ENCODE peak calls at places on chromosomes 4 and X, in eight cellular contexts. G is HCT116; W is CD8-positive, alpha-beta T cell; A is right cardiac atrium; J is psoas muscle; S is H9; H is tibial artery; V is A549. E is an unnamed sample. For H3K4me1, the result is how much of the 10 kb centered on the place peaks cover.

GRCh38 chrX:5857232-5857631 is 371.4 kb downstream of the NLGN4X start:
- DNase-seq in J (no peak), W (no peak), S (no peak), V (no peak), H (no peak), A (no peak), G (no peak), E (no peak)

GRCh38 chr4:159190646-159191045 is 87.8 kb downstream of the RAPGEF2 start:
- DNase-seq in S (no peak), V (no peak), H (no peak), A (no peak), W (no peak), J (no peak), G (no peak), E (no peak)

GRCh38 chrX:149804102-149804501 is 22.4 kb downstream of the MAGEA9 start:
- DNase-seq in V (no peak), S (no peak), W (no peak), A (no peak), G (no peak), H (no peak), J (no peak), E (no peak)

GRCh38 chr4:24896056-24896455 is 16.8 kb downstream of the CCDC149 start:
- DNase-seq in S (no peak), G (no peak), H (no peak), A (no peak), V (no peak), W (no peak), J (no peak), E (no peak)

GRCh38 chrX:25156323-25156722 is 140.6 kb upstream of the ARX start:
- DNase-seq in W (no peak), G (no peak), S (no peak), A (no peak), J (no peak), H (no peak), V (peak), E (no peak)

GRCh38 chrX:154333837-154334271 is 38.3 kb downstream of the TKTL1 start:
- DNase-seq in H (no peak), G (no peak), A (no peak), W (no peak), J (no peak), V (no peak), S (no peak), E (no peak)

GRCh38 chr4:156102411-156102810 is 148.7 kb upstream of the CTSO start:
- DNase-seq in V (no peak), W (no peak), G (no peak), A (no peak), S (no peak), J (no peak), H (no peak), E (no peak)

GRCh38 chr4:129978315-129978714 is 882.4 kb downstream of the C4orf33 start:
- DNase-seq in S (no peak), A (no peak), J (no peak), W (no peak), G (no peak), V (no peak), H (no peak), E (no peak)

GRCh38 chr4:72567821-72568620 is 1.0 kb downstream of the ADAMTS3 start:
- DNase-seq in V (peak), W (no peak), J (peak), H (peak), S (peak), A (peak), G (no peak), E (peak)

GRCh38 chr4:98626350-98626749 is 32.1 kb downstream of the TSPAN5 start:
- DNase-seq in H (peak), G (peak), J (no peak), S (peak), W (no peak), V (peak), A (peak), E (peak)

GRCh38 chrX:47936224-47936939 is 67.4 kb downstream of the ZNF182 start:
- DNase-seq in A (no peak), G (no peak), H (no peak), V (no peak), S (no peak), W (peak), J (no peak), E (no peak)

GRCh38 chr4:142402156-142402555 is 443.9 kb downstream of the INPP4B start:
- DNase-seq in A (no peak), G (no peak), H (no peak), J (no peak), V (no peak), W (no peak), S (no peak), E (no peak)

GRCh38 chr4:68905598-68906237 is 45.9 kb downstream of the UGT2A3 start:
- DNase-seq in A (no peak), J (no peak), S (peak), V (no peak), G (no peak), H (no peak), W (no peak), E (no peak)

GRCh38 chr4:76620723-76621463 is 185.9 kb downstream of the SHROOM3 start:
- DNase-seq in J (no peak), W (no peak), H (no peak), V (no peak), G (no peak), A (no peak), S (no peak), E (no peak)

GRCh38 chr4:79872738-79873137 is 200.3 kb downstream of the ANTXR2 start:
- DNase-seq in H (no peak), G (no peak), W (no peak), S (no peak), V (no peak), J (no peak), A (no peak), E (no peak)

GRCh38 chrX:67787196-67787595 is 243.4 kb downstream of the AR start:
- DNase-seq in G (no peak), A (no peak), S (no peak), H (no peak), W (no peak), V (no peak), J (no peak), E (no peak)

GRCh38 chr4:87219648-87220093 is 747 bp downstream of the KLHL8 start:
- DNase-seq in J (peak), W (peak), G (no peak), H (no peak), V (peak), S (peak), A (peak), E (no peak)

GRCh38 chrX:107629533-107629909 is 1.2 kb downstream of the PRPS1 start:
- DNase-seq in A (no peak), W (no peak), S (no peak), G (no peak), J (no peak), H (no peak), V (peak), E (no peak)

GRCh38 chrX:71532078-71532752 is 689 bp upstream of the OGT start:
- DNase-seq in A (no peak), S (no peak), G (no peak), H (no peak), W (peak), V (peak), J (no peak), E (peak)

GRCh38 chrX:45602151-45602550 is 401.5 kb upstream of the DIPK2B start:
- DNase-seq in A (no peak), G (no peak), S (no peak), W (no peak), J (no peak), H (no peak), V (no peak), E (no peak)

GRCh38 chrX:71174795-71175194 is 30.2 kb downstream of the NLGN3 start:
- DNase-seq in G (no peak), A (no peak), W (no peak), H (no peak), S (no peak), V (no peak), J (no peak), E (no peak)

GRCh38 chr4:23322732-23323131 is 567.1 kb downstream of the PPARGC1A start:
- DNase-seq in V (no peak), S (no peak), H (no peak), W (no peak), A (no peak), G (no peak), J (no peak), E (no peak)

GRCh38 chrX:115912372-115912897 is 258.1 kb upstream of the AGTR2 start:
- DNase-seq in G (no peak), H (no peak), V (no peak), A (no peak), W (no peak), S (peak), J (no peak), E (no peak)

GRCh38 chr4:45662996-45663395 is 460.9 kb downstream of the GABRG1 start:
- DNase-seq in V (no peak), A (peak), H (no peak), S (no peak), J (no peak), W (no peak), G (no peak), E (peak)

GRCh38 chr4:147994076-147994475 is 262.2 kb downstream of the ARHGAP10 start:
- DNase-seq in A (no peak), G (no peak), H (no peak), W (no peak), J (no peak), S (no peak), V (no peak), E (no peak)

GRCh38 chrX:68723491-68724155 is 76.2 kb downstream of the STARD8 start:
- DNase-seq in A (no peak), W (no peak), H (no peak), G (no peak), J (no peak), V (no peak), S (no peak), E (no peak)

GRCh38 chr4:95085118-95085833 is 327.5 kb downstream of the BMPR1B start:
- DNase-seq in H (no peak), G (no peak), A (no peak), J (no peak), W (no peak), V (peak), S (no peak), E (no peak)
- H3K4me1 ChIP-seq in H (under half), G (under half), A (under half), J (under half), W (under half), V (half or more), S (under half), E (under half)

GRCh38 chr4:6923507-6923906 is 13.9 kb downstream of the TBC1D14 start:
- DNase-seq in S (no peak), J (no peak), H (no peak), G (no peak), A (no peak), W (no peak), V (no peak), E (no peak)
- H3K27ac ChIP-seq in S (no peak), J (peak), H (no peak), G (no peak), A (no peak), W (no peak), V (no peak), E (no peak)

GRCh38 chrX:13082286-13083065 is 38.1 kb upstream of the FAM9C start:
- DNase-seq in H (no peak), J (no peak), V (no peak), W (peak), G (no peak), S (no peak), A (no peak), E (no peak)

GRCh38 chrX:13085533-13085932 is 41.1 kb upstream of the FAM9C start:
- DNase-seq in G (no peak), H (no peak), S (no peak), W (peak), J (no peak), A (no peak), V (no peak), E (no peak)

GRCh38 chrX:13087322-13088154 is 43.1 kb upstream of the FAM9C start:
- DNase-seq in G (no peak), S (no peak), H (no peak), W (peak), V (peak), A (no peak), J (no peak), E (peak)

GRCh38 chrX:13086076-13086475 is 41.7 kb upstream of the FAM9C start:
- DNase-seq in S (no peak), W (no peak), H (no peak), A (no peak), G (no peak), V (no peak), J (no peak), E (no peak)

DNA sequence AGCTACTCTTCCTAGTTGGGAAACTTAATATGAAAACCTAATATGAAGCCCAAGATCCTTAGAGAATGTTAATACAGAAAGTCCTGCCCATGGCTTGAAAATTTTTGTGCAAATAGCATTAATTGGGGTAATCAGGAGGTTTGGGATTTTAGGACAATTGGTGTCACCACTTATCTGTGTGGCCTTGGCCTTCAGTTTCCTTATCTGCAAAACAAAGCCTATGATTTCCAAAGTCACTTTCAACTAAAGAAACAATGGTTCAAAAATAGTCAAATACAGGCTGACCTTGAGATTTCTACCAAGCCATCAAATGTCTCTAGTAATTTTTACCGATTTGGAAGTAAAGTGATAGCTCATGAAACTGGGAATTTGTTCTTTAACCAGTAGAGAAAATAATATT is 40.2 kb upstream of the FAM9C start:
- DNase-seq in G (no peak), A (no peak), J (no peak), W (no peak), H (no peak), S (no peak), V (no peak), E (no peak)
- H3K4me1 ChIP-seq in G (under half), A (under half), J (under half), W (half or more), H (under half), S (under half), V (under half), E (under half)

GRCh38 chr4:185510803-185511202 is 24.5 kb downstream of the PDLIM3 start:
- DNase-seq in S (no peak), G (no peak), J (no peak), H (no peak), A (no peak), V (no peak), W (no peak), E (no peak)
- H3K27ac ChIP-seq in S (peak), G (no peak), J (peak), H (peak), A (peak), V (no peak), W (no peak), E (no peak)

GRCh38 chr4:145732416-145732815 is 52.5 kb downstream of the C4orf51 start:
- DNase-seq in G (no peak), V (no peak), S (no peak), J (no peak), H (no peak), W (no peak), A (no peak), E (no peak)
- H3K4me1 ChIP-seq in G (under half), V (half or more), S (under half), J (under half), H (under half), W (under half), A (under half), E (under half)

E was measured in foreskin keratinocyte.